ENCODE peak calls at places on chromosomes 16 and 17, in four cellular contexts. Y is A549, D is K562, B is HepG2. T is an unnamed sample.

GRCh38 chr16:46848768-46849764 is 18.1 kb upstream of the C16orf87 start:
- DNase-seq in B (no peak), Y (no peak), D (no peak), T (no peak)

GRCh38 chr16:49651980-49652379 is 203.9 kb downstream of the ZNF423 start:
- DNase-seq in Y (no peak), B (no peak), D (no peak), T (no peak)

GRCh38 chr17:4064366-4064765 is 78.5 kb downstream of the ZZEF1 start:
- DNase-seq in Y (no peak), B (no peak), D (no peak), T (no peak)

GRCh38 chr16:77435240-77435819 is 496 bp upstream of the ADAMTS18 start:
- DNase-seq in B (no peak), D (no peak), Y (no peak), T (no peak)

GRCh38 chr17:28955408-28955807 is 4.1 kb upstream of the PHF12 start:
- DNase-seq in B (no peak), D (no peak), Y (no peak), T (no peak)

GRCh38 chr17:28950017-28950751 is 1.1 kb downstream of the PHF12 start:
- DNase-seq in D (peak), B (peak), Y (peak), T (peak)

GRCh38 chr16:85718682-85719081 is 29.9 kb upstream of the GINS2 start:
- DNase-seq in Y (peak), B (peak), D (peak), T (peak)

GRCh38 chr16:12530291-12530690 is 273.4 kb downstream of the CPPED1 start:
- DNase-seq in D (no peak), Y (no peak), B (no peak), T (no peak)

GRCh38 chr16:783404-784161 is 4.6 kb downstream of the RPUSD1 start:
- DNase-seq in D (peak), Y (no peak), B (no peak), T (no peak)

GRCh38 chr17:19645608-19646250 is 2.8 kb upstream of the ALDH3A2 start:
- DNase-seq in B (peak), D (peak), Y (peak), T (peak)

GRCh38 chr17:63571632-63572310 is 21.5 kb downstream of the DCAF7 start:
- DNase-seq in D (peak), B (peak), Y (peak), T (no peak)

GRCh38 chr16:65178151-65178550 is 56.3 kb upstream of the CDH11 start:
- DNase-seq in B (no peak), D (no peak), Y (no peak), T (no peak)

GRCh38 chr16:5176505-5176904 is 78.9 kb upstream of the EEF2KMT start:
- DNase-seq in B (no peak), D (no peak), Y (no peak), T (peak)

GRCh38 chr16:24950275-24950674 is 64.9 kb downstream of the ARHGAP17 start:
- DNase-seq in B (no peak), Y (no peak), D (no peak), T (no peak)

GRCh38 chr17:4543557-4544026 is 11.6 kb downstream of the MYBBP1A start:
- DNase-seq in D (no peak), B (no peak), Y (no peak), T (no peak)

GRCh38 chr17:1789936-1790335 is 28.1 kb downstream of the SERPINF1 start:
- DNase-seq in D (no peak), Y (no peak), B (no peak), T (no peak)

GRCh38 chr16:19393226-19394074 is 24.2 kb upstream of the TMC5 start:
- DNase-seq in Y (peak), D (no peak), B (no peak), T (no peak)

GRCh38 chr17:31373150-31374082 is 18.1 kb upstream of the RAB11FIP4 start:
- DNase-seq in Y (peak), D (peak), B (peak), T (no peak)

GRCh38 chr17:15451681-15452080 is 15.7 kb downstream of the CDRT4 start:
- DNase-seq in Y (no peak), D (no peak), B (no peak), T (no peak)

GRCh38 chr17:29746669-29747068 is 124.0 kb upstream of the CORO6 start:
- DNase-seq in Y (no peak), B (no peak), D (no peak), T (no peak)

GRCh38 chr17:48162946-48163506 is 55.5 kb downstream of the SNX11 start:
- DNase-seq in B (peak), Y (peak), D (no peak), T (no peak)

GRCh38 chr17:80063815-80064585 is 27.6 kb downstream of the CCDC40 start:
- DNase-seq in D (peak), Y (peak), B (peak), T (no peak)

GRCh38 chr17:38353084-38353604 is 1.5 kb downstream of the SOCS7 start:
- DNase-seq in D (no peak), B (no peak), Y (no peak), T (no peak)

GRCh38 chr16:49530396-49530795 is 156.8 kb downstream of the C16orf78 start:
- DNase-seq in B (no peak), D (no peak), Y (no peak), T (no peak)

GRCh38 chr16:88748364-88748763 is 36.7 kb downstream of the PIEZO1 start:
- DNase-seq in Y (no peak), B (no peak), D (no peak), T (no peak)

GRCh38 chr17:67481808-67482207 is 104.7 kb downstream of the PITPNC1 start:
- DNase-seq in D (no peak), B (no peak), Y (no peak), T (no peak)

GRCh38 chr17:8326591-8327583 is 12.8 kb upstream of the ODF4 start:
- DNase-seq in Y (no peak), D (no peak), B (no peak), T (peak)

GRCh38 chr17:77877674-77878355 is 80.7 kb upstream of the TNRC6C start:
- DNase-seq in Y (no peak), D (no peak), B (no peak), T (no peak)

GRCh38 chr16:30063893-30064745 is 1.4 kb upstream of the ALDOA start:
- DNase-seq in D (peak), Y (peak), B (peak), T (peak)

GRCh38 chr16:85369060-85369459 is 244.1 kb upstream of the GSE1 start:
- DNase-seq in B (no peak), Y (no peak), D (no peak), T (no peak)

GRCh38 chr17:4407216-4407615 is 26.5 kb upstream of the SPNS3 start:
- DNase-seq in B (no peak), D (no peak), Y (no peak), T (no peak)

GRCh38 chr17:80025140-80025539 is 10.5 kb downstream of the TBC1D16 start:
- DNase-seq in B (no peak), D (no peak), Y (no peak), T (peak)

GRCh38 chr17:83176956-83177583 is 97.7 kb downstream of the METRNL start:
- DNase-seq in B (no peak), D (no peak), Y (no peak), T (peak)

GRCh38 chr17:3528604-3529511 is 28.8 kb downstream of the TRPV3 start:
- DNase-seq in Y (no peak), D (no peak), B (no peak), T (no peak)

GRCh38 chr17:21042434-21043295 is at the start of gene USP22:
- DNase-seq in D (no peak), Y (no peak), B (no peak), T (peak)

GRCh38 chr17:21039839-21040575 is 2.8 kb downstream of the USP22 start:
- DNase-seq in D (peak), Y (peak), B (peak), T (no peak)

GRCh38 chr17:21043296-21044232 is 753 bp upstream of the USP22 start:
- DNase-seq in Y (peak), B (peak), D (peak), T (peak)

GRCh38 chr17:21044971-21045370 is 2.2 kb upstream of the USP22 start:
- DNase-seq in D (no peak), B (no peak), Y (no peak), T (no peak)

DNA sequence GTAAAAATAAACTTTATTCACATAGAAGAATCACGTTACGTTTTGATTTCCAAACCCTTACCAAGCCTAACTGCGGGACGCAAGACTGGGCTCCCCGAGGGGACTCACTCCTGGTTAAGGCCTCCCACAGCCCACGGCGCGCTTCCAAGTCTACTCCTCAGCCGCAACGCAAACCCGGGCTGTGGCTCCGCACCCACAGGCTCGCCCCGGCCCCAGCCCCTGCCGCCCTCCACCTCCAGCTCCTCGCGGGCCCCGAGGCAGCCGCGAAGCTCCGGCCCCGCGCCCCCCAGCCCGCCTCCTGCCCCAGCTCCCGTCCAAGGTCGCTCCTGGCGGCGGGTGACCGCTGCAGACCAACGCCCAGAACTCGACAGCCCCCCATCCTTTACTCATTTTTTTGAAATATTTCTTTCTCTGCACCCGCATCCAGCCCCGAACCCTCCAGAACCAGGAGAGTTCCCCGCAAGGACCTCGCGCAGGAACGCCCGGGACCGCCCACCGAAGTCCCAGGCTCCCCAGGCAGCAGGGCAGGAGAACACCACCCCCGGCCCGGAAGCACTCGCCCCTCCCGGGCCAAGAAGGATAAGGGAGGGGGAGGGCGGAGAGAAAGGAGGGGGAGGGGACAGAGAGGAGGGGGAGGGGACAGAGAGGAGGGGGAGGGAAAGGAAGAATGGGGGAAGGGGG is 918 bp downstream of the USP22 start:
- DNase-seq in Y (peak), D (peak), B (peak), T (peak)
- TF ChIP-seq NR3C1 in Y (no peak), D (no peak), B (no peak), T (no peak)

DNA sequence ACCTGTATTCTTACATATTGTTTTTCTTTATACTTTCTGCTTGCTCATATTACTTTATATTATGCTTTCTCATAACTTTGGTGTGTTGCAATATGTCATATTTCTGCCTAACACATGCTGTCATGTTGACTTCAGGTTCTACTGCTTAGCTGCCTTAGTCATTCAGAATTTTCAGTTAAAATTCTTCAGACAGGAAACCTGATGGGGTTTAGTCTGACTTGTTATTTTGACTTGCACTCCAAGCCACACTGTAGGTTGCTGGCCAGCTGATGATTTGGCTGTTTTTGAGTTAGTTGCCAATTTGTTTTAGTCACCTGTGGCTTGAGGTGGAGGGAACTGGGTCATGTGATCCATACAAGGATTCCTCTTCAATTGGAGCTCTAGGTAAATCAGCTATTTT is 315.4 kb downstream of the MAP2K6 start:
- DNase-seq in B (no peak), D (no peak), Y (no peak), T (no peak)
- TF ChIP-seq NR3C1 in B (no peak), D (no peak), Y (no peak), T (no peak)

DNA sequence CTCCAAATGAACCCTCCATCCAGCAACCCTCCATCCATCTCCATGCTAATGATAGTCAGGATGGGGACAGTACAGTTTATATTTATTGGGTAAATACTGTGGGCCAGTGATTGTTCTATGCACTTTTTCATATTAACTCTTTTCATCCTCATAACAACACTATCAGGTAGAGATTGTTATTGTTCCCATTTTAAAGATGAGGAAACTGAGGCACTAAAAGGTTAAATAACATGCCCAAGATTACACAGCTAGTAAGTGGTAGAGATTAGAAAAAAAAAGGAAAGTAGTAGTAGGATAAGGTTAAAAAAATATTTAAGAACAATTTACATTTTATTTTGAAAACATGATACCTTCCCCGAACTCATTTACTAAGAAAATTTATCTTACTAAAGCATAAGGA is 21.9 kb upstream of the SUPT4H1 start:
- DNase-seq in B (no peak), D (no peak), Y (no peak), T (no peak)
- TF ChIP-seq NR3C1 in B (no peak), D (no peak), Y (no peak), T (no peak)

DNA sequence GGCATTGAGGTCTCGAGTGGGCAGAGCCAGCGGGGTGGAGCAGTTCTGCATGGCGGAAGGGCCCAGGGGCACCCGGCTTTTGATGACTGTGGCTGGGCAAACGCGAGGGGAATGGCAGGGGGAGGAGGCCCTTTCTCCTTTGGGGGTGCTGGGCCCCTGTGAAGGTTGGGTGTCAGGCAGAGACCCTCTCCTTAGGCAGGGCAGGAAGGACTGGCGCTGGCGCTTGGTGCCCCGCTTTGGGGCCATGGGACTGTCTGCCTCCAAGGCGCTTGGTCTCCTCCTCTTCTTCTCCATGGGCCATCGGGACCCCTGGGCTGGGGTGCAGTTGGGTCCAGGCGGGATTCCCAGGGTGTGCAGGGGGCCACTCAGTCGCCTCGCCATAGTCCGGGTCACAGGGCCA is 12.8 kb upstream of the GFAP start:
- DNase-seq in Y (no peak), B (no peak), D (no peak), T (no peak)
- TF ChIP-seq NR3C1 in Y (no peak), B (no peak), D (no peak), T (no peak)

DNA sequence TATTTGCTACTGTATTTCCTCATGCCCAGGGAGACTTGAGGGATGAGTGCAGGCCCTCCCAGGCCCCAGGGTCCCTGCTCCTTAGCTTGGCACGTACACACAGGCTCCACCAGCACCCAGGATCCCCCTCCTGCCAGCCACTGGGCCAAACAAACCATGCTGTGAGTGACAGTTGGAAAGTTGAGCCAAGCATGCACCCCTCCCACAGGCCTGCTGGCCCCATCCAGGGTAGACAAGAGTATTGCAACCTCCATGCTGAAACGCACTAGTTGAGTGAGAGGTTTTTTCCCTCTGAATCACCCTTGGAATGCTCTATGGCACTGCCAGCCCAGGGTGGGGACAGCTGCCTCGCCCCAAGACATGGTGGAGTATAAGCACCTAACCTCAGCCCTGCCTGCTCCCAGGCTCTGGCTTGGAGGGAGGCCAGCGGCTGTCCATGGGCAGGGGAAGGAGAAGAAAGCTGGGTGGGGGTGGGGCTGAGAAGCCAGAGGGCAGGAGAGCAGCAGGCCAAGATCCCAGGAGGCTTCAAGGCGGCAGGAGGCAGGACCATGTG is 49.6 kb downstream of the PITPNM3 start:
- DNase-seq in Y (peak), D (no peak), B (no peak), T (no peak)
- TF ChIP-seq NR3C1 in Y (no peak), D (no peak), B (no peak), T (no peak)

DNA sequence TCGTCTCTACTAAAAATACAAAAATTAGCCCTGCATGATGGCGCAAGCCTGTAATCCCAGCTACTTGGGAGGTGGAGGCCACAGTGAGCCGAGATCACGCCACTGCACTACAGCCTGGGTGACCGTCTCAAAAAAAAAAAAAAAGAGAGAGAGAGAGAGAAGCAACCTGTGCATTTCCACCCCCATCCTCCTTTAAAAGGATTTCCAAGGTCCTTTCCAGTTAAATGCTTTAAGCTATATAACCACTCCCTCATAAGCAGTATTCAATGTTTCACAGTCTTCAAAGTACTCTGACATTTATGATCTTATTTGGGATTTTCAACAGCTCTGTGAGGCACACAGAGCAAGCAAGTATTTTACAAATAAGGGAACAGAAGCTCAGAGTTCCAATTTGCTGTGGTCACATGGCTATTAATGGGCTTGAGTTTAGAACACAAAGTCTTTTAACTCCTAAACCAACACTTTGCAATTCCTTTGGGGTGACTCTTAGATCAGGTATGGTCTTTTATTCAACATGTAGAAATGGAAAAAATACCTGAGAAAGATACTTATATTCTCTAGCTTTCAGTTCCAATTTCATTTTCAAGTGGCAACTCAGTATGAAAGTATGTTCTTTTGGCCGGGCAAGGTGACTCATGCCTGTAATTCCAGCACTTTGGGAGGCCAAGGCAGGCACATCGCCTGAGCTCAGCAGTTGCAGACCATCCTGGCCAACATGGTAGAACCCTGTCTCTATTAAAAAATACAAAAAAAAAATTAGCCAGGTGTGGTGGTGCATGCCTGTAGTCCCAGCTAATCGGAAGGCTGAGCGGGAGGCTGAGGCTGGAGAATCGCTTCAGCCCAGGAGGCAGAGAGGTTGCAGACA is 31.3 kb downstream of the SPOP start:
- DNase-seq in Y (peak), B (peak), D (no peak), T (no peak)
- TF ChIP-seq NR3C1 in Y (no peak), B (no peak), D (no peak), T (no peak)